ENCODE peak calls at places on chromosomes 16 and 17, in six cellular contexts. One of them, this sample, is unnamed.

GRCh38 chr17:1252203-1252608 is 18.0 kb upstream of the BHLHA9 start:
- DNase-seq in K562: no peak
- DNase-seq in endothelial cell of umbilical vein: no peak
- DNase-seq in A549: no peak
- DNase-seq in GM12878: no peak
- DNase-seq in HepG2: no peak
- DNase-seq in this sample: no peak

GRCh38 chr17:4657678-4658077 is 16.2 kb upstream of the ALOX15 start:
- DNase-seq in K562: no peak
- DNase-seq in A549: no peak
- DNase-seq in GM12878: no peak
- DNase-seq in HepG2: no peak
- DNase-seq in endothelial cell of umbilical vein: no peak
- DNase-seq in this sample: no peak

GRCh38 chr17:5901731-5902660 is 168.2 kb upstream of the WSCD1 start:
- DNase-seq in A549: no peak
- DNase-seq in GM12878: no peak
- DNase-seq in K562: no peak
- DNase-seq in HepG2: no peak
- DNase-seq in endothelial cell of umbilical vein: no peak
- DNase-seq in this sample: no peak

GRCh38 chr17:42340691-42341127 is 47.5 kb downstream of the STAT3 start:
- DNase-seq in A549: no peak
- DNase-seq in K562: no peak
- DNase-seq in endothelial cell of umbilical vein: no peak
- DNase-seq in HepG2: no peak
- DNase-seq in GM12878: no peak
- DNase-seq in this sample: no peak

GRCh38 chr16:56916571-56917403 is 15.2 kb upstream of the HERPUD1 start:
- DNase-seq in HepG2: no peak
- DNase-seq in A549: no peak
- DNase-seq in GM12878: peak; percentile 77
- DNase-seq in K562: no peak
- DNase-seq in endothelial cell of umbilical vein: no peak
- DNase-seq in this sample: no peak

GRCh38 chr17:80720624-80721577 is 176.3 kb downstream of the RPTOR start:
- DNase-seq in A549: peak; percentile 78
- DNase-seq in HepG2: no peak
- DNase-seq in endothelial cell of umbilical vein: no peak
- DNase-seq in K562: no peak
- DNase-seq in GM12878: no peak
- DNase-seq in this sample: no peak

GRCh38 chr17:60277258-60277657 is 114.7 kb downstream of the USP32 start:
- DNase-seq in HepG2: no peak
- DNase-seq in endothelial cell of umbilical vein: no peak
- DNase-seq in A549: no peak
- DNase-seq in K562: no peak
- DNase-seq in GM12878: no peak
- DNase-seq in this sample: no peak

GRCh38 chr16:54280751-54281150 is 5.8 kb downstream of the IRX3 start:
- DNase-seq in HepG2: no peak
- DNase-seq in K562: no peak
- DNase-seq in A549: no peak
- DNase-seq in endothelial cell of umbilical vein: no peak
- DNase-seq in GM12878: no peak
- DNase-seq in this sample: peak; percentile 77

GRCh38 chr16:68363847-68364600 is 53.2 kb downstream of the PRMT7 start:
- DNase-seq in HepG2: peak; percentile 48
- DNase-seq in GM12878: no peak
- DNase-seq in A549: no peak
- DNase-seq in K562: no peak
- DNase-seq in endothelial cell of umbilical vein: no peak
- DNase-seq in this sample: no peak

GRCh38 chr16:79656537-79657115 is 56.1 kb upstream of the MAF start:
- DNase-seq in GM12878: no peak
- DNase-seq in A549: no peak
- DNase-seq in endothelial cell of umbilical vein: no peak
- DNase-seq in K562: no peak
- DNase-seq in HepG2: no peak
- DNase-seq in this sample: no peak

GRCh38 chr16:67677712-67678111 is 11.1 kb downstream of the C16orf86 start:
- DNase-seq in GM12878: no peak
- DNase-seq in K562: no peak
- DNase-seq in A549: no peak
- DNase-seq in endothelial cell of umbilical vein: no peak
- DNase-seq in HepG2: no peak
- DNase-seq in this sample: no peak

GRCh38 chr17:17575360-17576251 is 15.9 kb downstream of the PEMT start:
- DNase-seq in A549: no peak
- DNase-seq in GM12878: no peak
- DNase-seq in K562: no peak
- DNase-seq in HepG2: no peak
- DNase-seq in endothelial cell of umbilical vein: no peak
- DNase-seq in this sample: no peak

GRCh38 chr16:85372627-85373372 is 240.3 kb upstream of the GSE1 start:
- DNase-seq in GM12878: no peak
- DNase-seq in HepG2: peak; percentile 16
- DNase-seq in endothelial cell of umbilical vein: no peak
- DNase-seq in A549: peak; percentile 52
- DNase-seq in K562: peak; percentile 63
- DNase-seq in this sample: peak; percentile 94

GRCh38 chr17:61467416-61468262 is 15.4 kb downstream of the TBX4 start:
- DNase-seq in endothelial cell of umbilical vein: peak; percentile 11
- DNase-seq in GM12878: no peak
- DNase-seq in A549: peak; percentile 45
- DNase-seq in K562: peak; percentile 49
- DNase-seq in HepG2: no peak
- DNase-seq in this sample: peak; percentile 42

GRCh38 chr17:34201225-34201624 is 53.9 kb upstream of the CCL2 start:
- DNase-seq in K562: no peak
- DNase-seq in HepG2: no peak
- DNase-seq in A549: no peak
- DNase-seq in GM12878: no peak
- DNase-seq in endothelial cell of umbilical vein: no peak
- DNase-seq in this sample: peak; percentile 42

GRCh38 chr16:77211880-77212735 is 12.9 kb downstream of the SYCE1L start:
- DNase-seq in A549: peak; percentile 86
- DNase-seq in K562: peak; percentile 87
- DNase-seq in endothelial cell of umbilical vein: peak; percentile 48
- DNase-seq in HepG2: no peak
- DNase-seq in GM12878: no peak
- DNase-seq in this sample: peak; percentile 45

GRCh38 chr16:89118361-89119061 is 24.9 kb downstream of the ACSF3 start:
- DNase-seq in A549: no peak
- DNase-seq in endothelial cell of umbilical vein: no peak
- DNase-seq in GM12878: no peak
- DNase-seq in HepG2: peak; percentile 77
- DNase-seq in K562: no peak
- DNase-seq in this sample: no peak

GRCh38 chr16:51153275-51153991 is 2.4 kb upstream of the SALL1 start:
- DNase-seq in endothelial cell of umbilical vein: no peak
- DNase-seq in GM12878: no peak
- DNase-seq in K562: no peak
- DNase-seq in HepG2: no peak
- DNase-seq in A549: no peak
- DNase-seq in this sample: no peak

GRCh38 chr16:79422061-79422460 is 178.5 kb downstream of the MAF start:
- DNase-seq in endothelial cell of umbilical vein: no peak
- DNase-seq in K562: no peak
- DNase-seq in HepG2: no peak
- DNase-seq in A549: no peak
- DNase-seq in GM12878: no peak
- DNase-seq in this sample: no peak

GRCh38 chr17:81064746-81065475 is 30.0 kb downstream of the BAIAP2 start:
- DNase-seq in endothelial cell of umbilical vein: no peak
- DNase-seq in K562: no peak
- DNase-seq in A549: no peak
- DNase-seq in HepG2: no peak
- DNase-seq in GM12878: no peak
- DNase-seq in this sample: no peak

GRCh38 chr17:80892019-80892855 is 99.4 kb upstream of the CHMP6 start:
- DNase-seq in GM12878: peak; percentile 77
- DNase-seq in A549: peak; percentile 86
- DNase-seq in K562: peak; percentile 87
- DNase-seq in HepG2: no peak
- DNase-seq in endothelial cell of umbilical vein: peak; percentile 91
- DNase-seq in this sample: peak; percentile 89

GRCh38 chr17:38701504-38702165 is 3.4 kb upstream of the MLLT6 start:
- DNase-seq in HepG2: peak; percentile 49
- DNase-seq in A549: peak; percentile 55
- DNase-seq in endothelial cell of umbilical vein: peak; percentile 39
- DNase-seq in GM12878: peak; percentile 86
- DNase-seq in K562: peak; percentile 50
- DNase-seq in this sample: peak; percentile 79

GRCh38 chr17:60160829-60161501 is 11.2 kb downstream of the CA4 start:
- DNase-seq in HepG2: no peak
- DNase-seq in endothelial cell of umbilical vein: no peak
- DNase-seq in K562: peak; percentile 7
- DNase-seq in A549: no peak
- DNase-seq in GM12878: no peak
- DNase-seq in this sample: no peak

GRCh38 chr17:57257911-57258885 is 1.9 kb downstream of the MSI2 start:
- DNase-seq in A549: no peak
- DNase-seq in GM12878: no peak
- DNase-seq in HepG2: peak; percentile 39
- DNase-seq in K562: peak; percentile 38
- DNase-seq in endothelial cell of umbilical vein: peak; percentile 33
- DNase-seq in this sample: peak; percentile 27

GRCh38 chr16:57962046-57962445 is 8.9 kb downstream of the CNGB1 start:
- DNase-seq in GM12878: no peak
- DNase-seq in K562: no peak
- DNase-seq in HepG2: no peak
- DNase-seq in A549: no peak
- DNase-seq in endothelial cell of umbilical vein: no peak
- DNase-seq in this sample: no peak

GRCh38 chr16:64381979-64382378 is 739.9 kb downstream of the CDH11 start:
- DNase-seq in endothelial cell of umbilical vein: no peak
- DNase-seq in A549: no peak
- DNase-seq in HepG2: no peak
- DNase-seq in K562: no peak
- DNase-seq in GM12878: no peak
- DNase-seq in this sample: no peak

GRCh38 chr17:82893779-82894178 is 54.0 kb upstream of the ZNF750 start:
- DNase-seq in endothelial cell of umbilical vein: peak; percentile 70
- DNase-seq in A549: no peak
- DNase-seq in K562: no peak
- DNase-seq in HepG2: no peak
- DNase-seq in GM12878: no peak
- DNase-seq in this sample: no peak

GRCh38 chr17:41739661-41740352 is 5.4 kb upstream of the HAP1 start:
- DNase-seq in HepG2: peak; percentile 66
- DNase-seq in GM12878: no peak
- DNase-seq in K562: no peak
- DNase-seq in endothelial cell of umbilical vein: no peak
- DNase-seq in A549: peak; percentile 73
- DNase-seq in this sample: no peak

GRCh38 chr16:19972111-19972510 is 87.5 kb upstream of the GPRC5B start:
- DNase-seq in A549: no peak
- DNase-seq in GM12878: no peak
- DNase-seq in K562: no peak
- DNase-seq in HepG2: no peak
- DNase-seq in endothelial cell of umbilical vein: no peak
- DNase-seq in this sample: no peak

DNA sequence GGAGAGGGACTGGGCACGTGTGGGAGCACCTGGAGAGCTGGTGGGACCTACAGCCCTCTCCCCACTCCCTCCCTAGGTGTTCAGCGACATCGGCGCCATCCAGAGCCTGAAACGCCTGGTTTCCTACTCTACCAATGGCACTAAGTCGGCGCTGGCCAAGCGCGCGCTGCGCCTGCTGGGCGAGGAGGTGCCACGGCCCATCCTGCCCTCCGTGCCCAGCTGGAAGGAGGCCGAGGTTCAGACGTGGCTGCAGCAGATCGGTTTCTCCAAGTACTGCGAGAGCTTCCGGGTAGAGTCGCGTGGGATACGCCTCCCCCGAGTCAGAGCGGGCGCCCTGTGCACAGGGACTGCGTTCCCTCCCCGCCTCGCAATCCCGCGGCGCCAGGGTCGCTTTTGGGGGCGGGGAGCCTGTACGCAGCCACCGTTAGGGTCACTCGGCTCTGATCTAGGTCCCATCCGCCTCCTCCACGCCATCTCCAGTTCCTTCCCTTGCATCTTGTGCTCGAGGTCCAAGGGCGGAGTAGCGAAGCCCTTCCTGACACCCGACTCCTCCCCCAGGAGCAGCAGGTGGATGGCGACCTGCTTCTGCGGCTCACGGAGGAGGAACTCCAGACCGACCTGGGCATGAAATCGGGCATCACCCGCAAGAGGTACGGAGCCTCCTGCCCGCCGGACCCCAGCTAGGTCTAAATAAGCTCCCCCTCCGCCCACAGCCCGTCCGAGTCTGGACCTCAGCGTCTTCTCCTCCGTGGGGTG is 13.0 kb downstream of the SARM1 start:
- DNase-seq in A549: no peak
- DNase-seq in HepG2: no peak
- DNase-seq in endothelial cell of umbilical vein: peak; percentile 25
- DNase-seq in GM12878: no peak
- DNase-seq in K562: peak; percentile 42
- DNase-seq in this sample: no peak
- TF ChIP-seq MYC in A549: no peak
- TF ChIP-seq MYC in HepG2: no peak
- TF ChIP-seq MYC in endothelial cell of umbilical vein: no peak
- TF ChIP-seq MYC in GM12878: peak; percentile 12
- TF ChIP-seq MYC in K562: no peak
- TF ChIP-seq MYC in this sample: no peak

DNA sequence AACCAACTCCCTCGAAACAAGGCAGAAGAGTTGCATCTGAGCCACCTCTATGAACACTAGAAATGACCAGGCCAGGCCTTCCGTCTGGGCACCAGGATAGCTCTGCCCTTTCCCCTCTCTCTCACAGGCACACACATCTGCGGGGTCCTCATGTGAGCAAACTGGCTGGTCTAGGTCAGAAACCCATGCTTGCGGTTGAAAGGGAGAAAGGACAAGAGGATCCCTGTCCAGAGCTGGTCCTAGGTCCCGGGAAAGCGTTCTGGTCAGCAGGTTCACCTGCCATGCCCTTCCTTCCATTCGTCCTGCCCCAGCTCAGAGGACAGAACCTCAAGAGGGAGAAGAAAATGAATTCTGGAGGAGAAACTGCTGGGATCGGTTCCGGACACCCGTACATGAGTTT is 2.7 kb downstream of the MNT start:
- DNase-seq in A549: no peak
- DNase-seq in HepG2: no peak
- DNase-seq in K562: no peak
- DNase-seq in GM12878: no peak
- DNase-seq in endothelial cell of umbilical vein: no peak
- DNase-seq in this sample: no peak
- H3K4me3 ChIP-seq in A549: peak overlapping the region; percentile 99
- H3K4me3 ChIP-seq in HepG2: peak overlapping the region; percentile 59
- H3K4me3 ChIP-seq in K562: peak overlapping the region; percentile 91
- H3K4me3 ChIP-seq in GM12878: peak overlapping the region; percentile 98
- H3K4me3 ChIP-seq in endothelial cell of umbilical vein: no peak overlapping the region
- H3K4me3 ChIP-seq in this sample: peak overlapping the region; percentile 40

GRCh38 chr16:83887088-83887487 is 11.8 kb upstream of the MLYCD start:
- DNase-seq in GM12878: no peak
- DNase-seq in K562: no peak
- DNase-seq in A549: peak; percentile 53
- DNase-seq in HepG2: no peak
- DNase-seq in endothelial cell of umbilical vein: no peak
- DNase-seq in this sample: peak; percentile 15
- TF ChIP-seq CTCF in GM12878: peak; percentile 1
- TF ChIP-seq CTCF in K562: peak; percentile 46
- TF ChIP-seq CTCF in A549: peak; percentile 46
- TF ChIP-seq CTCF in HepG2: peak; percentile 15
- TF ChIP-seq CTCF in endothelial cell of umbilical vein: no peak
- TF ChIP-seq CTCF in this sample: peak; percentile 23

GRCh38 chr17:66755101-66755943 is 79.6 kb upstream of the CACNG5 start:
- DNase-seq in HepG2: no peak
- DNase-seq in K562: no peak
- DNase-seq in GM12878: no peak
- DNase-seq in endothelial cell of umbilical vein: no peak
- DNase-seq in A549: no peak
- DNase-seq in this sample: no peak
- TF ChIP-seq MYC in HepG2: no peak
- TF ChIP-seq MYC in K562: no peak
- TF ChIP-seq MYC in GM12878: no peak
- TF ChIP-seq MYC in endothelial cell of umbilical vein: no peak
- TF ChIP-seq MYC in A549: no peak
- TF ChIP-seq MYC in this sample: no peak

This sample was measured in NB4.